ENCODE peak calls at places on chromosomes 5 and 9, in six cellular contexts. Q is K562, Y is left lung, K is dorsolateral prefrontal cortex, U is sigmoid colon, L is cardiac fibroblast. G is an unnamed sample.

GRCh38 chr9:105858877-105859276 is 164.5 kb downstream of the TMEM38B start:
- DNase-seq in Q (no peak), Y (no peak), K (no peak), U (no peak), L (no peak), G (no peak)

GRCh38 chr5:32163785-32164184 is 10.3 kb downstream of the GOLPH3 start:
- DNase-seq in Q (no peak), Y (no peak), K (no peak), U (no peak), L (no peak), G (no peak)

GRCh38 chr9:130946778-130947617 is 8.0 kb upstream of the FIBCD1 start:
- DNase-seq in Q (peak), Y (no peak), K (no peak), U (no peak), L (peak), G (peak)

GRCh38 chr5:37495668-37496067 is 116.5 kb downstream of the WDR70 start:
- DNase-seq in Q (no peak), Y (no peak), K (no peak), U (no peak), L (peak), G (peak)

GRCh38 chr9:93212409-93212808 is 28.5 kb downstream of the WNK2 start:
- DNase-seq in Q (no peak), Y (peak), K (no peak), U (no peak), L (no peak), G (no peak)

GRCh38 chr5:26872337-26872736 is 166.0 kb downstream of the CDH9 start:
- DNase-seq in Q (no peak), Y (no peak), K (no peak), U (no peak), L (no peak), G (no peak)

GRCh38 chr9:21684831-21685362 is 117.5 kb upstream of the MTAP start:
- DNase-seq in Q (no peak), Y (no peak), K (no peak), U (no peak), L (peak), G (peak)

GRCh38 chr9:33923079-33923478 is 106.1 kb downstream of the UBE2R2 start:
- DNase-seq in Q (no peak), Y (no peak), K (no peak), U (no peak), L (no peak), G (no peak)

GRCh38 chr9:16429671-16430070 is 440.8 kb downstream of the BNC2 start:
- DNase-seq in Q (no peak), Y (no peak), K (no peak), U (no peak), L (no peak), G (no peak)

GRCh38 chr9:79011461-79011860 is 560.3 kb upstream of the TLE4 start:
- DNase-seq in Q (no peak), Y (no peak), K (no peak), U (no peak), L (no peak), G (no peak)

GRCh38 chr9:79581794-79582193 is 10.0 kb downstream of the TLE4 start:
- DNase-seq in Q (peak), Y (no peak), K (no peak), U (no peak), L (peak), G (peak)

GRCh38 chr5:121144764-121145163 is 680.7 kb downstream of the PRR16 start:
- DNase-seq in Q (peak), Y (no peak), K (no peak), U (no peak), L (peak), G (peak)

GRCh38 chr9:133064241-133065069 is 2.7 kb downstream of the CEL start:
- DNase-seq in Q (no peak), Y (peak), K (no peak), U (no peak), L (no peak), G (no peak)

GRCh38 chr9:14353222-14354056 is 39.5 kb upstream of the NFIB start:
- DNase-seq in Q (peak), Y (peak), K (peak), U (peak), L (peak), G (peak)

GRCh38 chr5:38639377-38640011 is 83.0 kb upstream of the LIFR start:
- DNase-seq in Q (no peak), Y (no peak), K (no peak), U (no peak), L (no peak), G (no peak)

GRCh38 chr5:157761690-157762611 is 18.4 kb downstream of the LSM11 start:
- DNase-seq in Q (peak), Y (no peak), K (no peak), U (no peak), L (peak), G (peak)

GRCh38 chr9:75616052-75616451 is 274.4 kb upstream of the PCSK5 start:
- DNase-seq in Q (no peak), Y (no peak), K (no peak), U (no peak), L (no peak), G (no peak)

GRCh38 chr9:118271936-118272335 is 567.7 kb downstream of the TLR4 start:
- DNase-seq in Q (no peak), Y (no peak), K (no peak), U (no peak), L (no peak), G (peak)

GRCh38 chr9:626591-626990 is 214.9 kb upstream of the DMRT1 start:
- DNase-seq in Q (no peak), Y (no peak), K (no peak), U (no peak), L (no peak), G (no peak)

GRCh38 chr5:167049043-167049663 is 1242.3 kb upstream of the WWC1 start:
- DNase-seq in Q (peak), Y (no peak), K (no peak), U (no peak), L (peak), G (peak)

GRCh38 chr5:179967489-179967888 is 59.8 kb upstream of the TBC1D9B start:
- DNase-seq in Q (no peak), Y (no peak), K (no peak), U (no peak), L (no peak), G (no peak)

DNA sequence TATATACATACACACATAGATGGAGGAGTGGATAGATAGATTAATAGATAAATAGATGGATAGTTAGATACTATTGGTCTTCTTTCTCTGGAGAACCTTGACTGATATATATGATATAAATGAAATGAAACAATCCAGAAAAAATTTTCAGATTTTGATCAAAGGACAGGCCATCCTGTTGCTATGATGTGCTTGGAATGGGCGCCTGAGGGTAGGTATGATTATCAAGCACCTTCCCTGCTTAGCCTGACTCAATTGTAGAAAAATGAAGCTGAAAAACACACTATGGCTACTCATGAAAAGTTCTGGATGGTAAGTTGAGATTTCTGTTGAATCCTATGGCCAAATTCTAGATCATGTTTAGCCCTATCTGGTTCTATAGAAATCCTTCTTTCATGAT is 266.5 kb upstream of the KLF4 start:
- DNase-seq in Q (no peak), Y (no peak), K (no peak), U (no peak), L (no peak), G (no peak)
- H3K4me3 ChIP-seq in Q (no peak), Y (no peak), K (no peak), U (no peak), L (no peak), G (no peak)

DNA sequence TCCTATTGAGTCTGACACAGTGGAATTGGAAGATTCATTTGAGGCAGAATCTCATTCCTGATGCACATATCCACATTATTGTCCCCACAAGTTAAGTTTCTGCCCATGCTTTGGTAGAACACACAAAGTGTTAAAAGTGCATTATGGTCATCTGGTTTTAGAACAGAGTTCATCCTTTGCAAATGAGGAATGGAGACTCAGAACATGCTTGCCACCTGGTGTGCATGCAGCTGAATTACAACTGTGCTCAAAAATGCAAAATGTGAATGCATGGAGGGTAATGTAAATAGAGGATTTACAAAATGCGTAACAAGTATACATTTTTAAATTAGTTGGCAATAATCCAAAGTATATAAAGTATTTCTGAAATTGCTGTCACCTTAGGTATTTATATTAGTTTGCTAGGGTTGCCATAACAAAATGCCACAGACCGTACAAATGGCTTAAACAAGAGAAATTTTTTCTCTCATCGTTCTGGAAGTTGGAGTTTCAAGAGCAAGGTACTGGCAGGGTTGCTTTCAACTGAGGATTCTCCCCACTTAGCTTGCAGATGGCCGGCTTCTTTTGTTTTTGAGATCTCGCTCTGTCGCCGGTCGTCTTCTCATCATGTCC is 671.1 kb downstream of the TAF11L14 start:
- DNase-seq in Q (peak), Y (no peak), K (no peak), U (no peak), L (peak), G (peak)
- TF ChIP-seq CTCF in Q (peak), Y (peak), K (peak), U (no peak), L (peak), G (peak)

GRCh38 chr9:89808801-89809200 is 204.0 kb downstream of the GADD45G start:
- DNase-seq in Q (no peak), Y (no peak), K (no peak), U (no peak), L (no peak), G (no peak)
- H3K4me3 ChIP-seq in Q (no peak), Y (no peak), K (no peak), U (no peak), L (no peak), G (no peak)

GRCh38 chr9:86275962-86276361 is 6.4 kb downstream of the ISCA1 start:
- DNase-seq in Q (no peak), Y (no peak), K (no peak), U (no peak), L (no peak), G (peak)
- TF ChIP-seq CTCF in Q (peak), Y (no peak), K (peak), U (no peak), L (peak), G (peak)

GRCh38 chr9:72937545-72937944 is 15.3 kb downstream of the ALDH1A1 start:
- DNase-seq in Q (no peak), Y (no peak), K (no peak), U (no peak), L (no peak), G (no peak)

GRCh38 chr9:72936679-72937078 is 16.2 kb downstream of the ALDH1A1 start:
- DNase-seq in Q (no peak), Y (no peak), K (no peak), U (no peak), L (no peak), G (no peak)

GRCh38 chr9:72935595-72935994 is 17.3 kb downstream of the ALDH1A1 start:
- DNase-seq in Q (no peak), Y (no peak), K (no peak), U (no peak), L (no peak), G (no peak)

GRCh38 chr9:72933730-72934665 is 18.9 kb downstream of the ALDH1A1 start:
- DNase-seq in Q (no peak), Y (no peak), K (no peak), U (no peak), L (no peak), G (no peak)

DNA sequence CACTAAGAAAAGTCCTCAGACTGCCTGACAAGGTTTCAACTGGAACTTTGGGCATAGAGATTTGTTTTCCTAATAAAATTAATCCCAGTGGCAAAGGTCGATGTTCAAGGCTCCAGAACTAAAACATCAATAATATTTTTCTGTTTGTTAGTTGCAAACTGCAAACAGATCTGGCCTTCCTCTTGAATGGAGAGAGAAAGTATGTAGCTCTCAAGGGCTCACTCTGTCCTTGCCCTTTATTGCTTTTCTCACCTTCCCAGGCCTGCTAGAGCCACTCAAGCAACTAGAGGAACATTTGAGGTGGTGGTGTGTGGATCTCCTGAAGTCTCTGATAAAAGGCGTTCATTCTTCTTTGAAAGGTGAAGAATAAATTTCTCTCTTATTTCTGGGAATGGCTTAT is 16.6 kb downstream of the ALDH1A1 start:
- DNase-seq in Q (no peak), Y (no peak), K (no peak), U (no peak), L (no peak), G (no peak)
- H3K4me3 ChIP-seq in Q (no peak), Y (no peak), K (no peak), U (no peak), L (no peak), G (no peak)

DNA sequence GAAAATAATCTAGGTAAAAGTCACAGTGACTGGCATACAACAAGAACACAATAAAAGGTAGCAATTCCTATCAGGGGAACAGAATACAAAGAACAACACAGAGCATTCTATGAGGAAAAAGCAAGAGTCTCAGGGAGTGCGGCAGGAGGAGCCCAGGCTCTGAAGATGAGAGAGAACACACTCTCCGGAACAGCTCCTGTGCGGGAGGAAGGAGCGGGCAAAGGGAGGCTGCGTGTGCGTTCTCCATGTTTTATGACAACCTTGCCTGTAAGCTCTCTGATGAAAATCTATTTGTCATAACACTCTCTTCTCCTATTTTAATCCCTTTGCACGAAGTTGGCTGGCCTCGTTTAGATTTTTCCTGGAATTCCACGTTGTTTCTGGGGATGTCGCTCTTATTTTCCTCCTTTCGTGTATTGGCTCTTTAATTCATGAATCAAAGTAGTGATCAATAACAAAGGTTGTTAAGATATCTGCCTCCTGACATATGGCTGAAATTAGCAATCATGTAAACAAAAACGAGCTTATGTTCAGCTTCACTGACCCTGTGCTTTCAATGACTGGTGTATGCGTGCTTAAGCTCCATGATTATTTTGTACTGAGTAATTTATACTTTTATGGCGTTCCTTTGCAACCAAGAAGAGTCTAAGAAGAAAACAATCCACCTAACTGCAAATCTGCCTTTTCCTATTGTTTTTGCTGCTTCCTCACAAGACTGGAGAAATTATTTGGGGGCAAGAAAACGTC is 109.5 kb downstream of the MYO10 start:
- DNase-seq in Q (no peak), Y (no peak), K (no peak), U (no peak), L (no peak), G (no peak)
- TF ChIP-seq CTCF in Q (no peak), Y (no peak), K (no peak), U (no peak), L (no peak), G (no peak)

GRCh38 chr5:175129619-175130018 is 314.4 kb downstream of the DRD1 start:
- DNase-seq in Q (peak), Y (no peak), K (no peak), U (no peak), L (no peak), G (no peak)

GRCh38 chr5:175131432-175131831 is 312.6 kb downstream of the DRD1 start:
- DNase-seq in Q (no peak), Y (no peak), K (no peak), U (no peak), L (no peak), G (no peak)

GRCh38 chr5:175129121-175129520 is 314.9 kb downstream of the DRD1 start:
- DNase-seq in Q (peak), Y (no peak), K (no peak), U (no peak), L (no peak), G (no peak)

DNA sequence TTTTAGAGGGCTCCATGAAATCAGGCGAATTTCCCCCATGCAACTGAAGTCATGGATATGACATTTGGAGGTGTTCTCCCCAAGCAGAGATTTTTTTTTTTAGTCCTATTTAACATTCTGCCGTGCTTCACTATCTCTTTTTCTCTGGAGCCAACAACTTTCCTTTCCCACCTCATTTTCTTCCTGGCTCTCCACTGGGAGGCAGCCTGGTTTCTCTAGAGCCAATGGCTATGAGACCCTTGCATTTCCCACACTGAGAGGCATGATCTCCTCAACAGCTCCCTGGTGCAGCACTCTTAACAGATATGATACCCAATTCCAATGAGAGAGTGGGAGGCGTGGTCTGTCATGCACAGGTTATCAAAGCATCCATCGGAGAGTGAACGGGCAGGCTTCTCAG is 310.8 kb downstream of the DRD1 start:
- DNase-seq in Q (no peak), Y (no peak), K (no peak), U (no peak), L (no peak), G (no peak)
- H3K4me3 ChIP-seq in Q (no peak), Y (no peak), K (no peak), U (no peak), L (no peak), G (no peak)

DNA sequence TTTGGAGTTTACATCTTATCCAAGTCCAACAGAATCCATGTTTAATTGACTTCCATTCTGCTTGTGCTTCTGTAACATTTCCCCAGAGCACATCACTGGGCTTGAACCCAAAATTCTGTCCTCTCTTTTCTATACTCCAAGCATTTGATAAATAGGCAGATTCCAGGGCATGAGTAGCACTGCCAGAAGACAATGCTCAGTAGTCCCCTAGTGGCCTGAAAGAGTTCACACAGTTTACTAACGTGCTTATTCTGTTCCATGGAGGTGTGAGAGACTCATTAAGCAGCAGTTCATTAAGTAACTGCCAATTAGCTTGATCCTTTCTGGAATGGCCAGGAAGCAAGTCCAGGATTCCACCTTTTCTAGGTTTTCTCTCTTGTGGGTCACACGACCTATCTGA is 9.4 kb upstream of the GABRA6 start:
- DNase-seq in Q (no peak), Y (no peak), K (no peak), U (no peak), L (no peak), G (peak)
- TF ChIP-seq CTCF in Q (no peak), Y (peak), K (peak), U (no peak), L (peak), G (peak)

GRCh38 chr9:124284940-124285441 is 27.2 kb downstream of the NEK6 start:
- DNase-seq in Q (no peak), Y (no peak), K (no peak), U (peak), L (peak), G (no peak)
- H3K4me3 ChIP-seq in Q (no peak), Y (no peak), K (peak), U (no peak), L (no peak), G (no peak)

DNA sequence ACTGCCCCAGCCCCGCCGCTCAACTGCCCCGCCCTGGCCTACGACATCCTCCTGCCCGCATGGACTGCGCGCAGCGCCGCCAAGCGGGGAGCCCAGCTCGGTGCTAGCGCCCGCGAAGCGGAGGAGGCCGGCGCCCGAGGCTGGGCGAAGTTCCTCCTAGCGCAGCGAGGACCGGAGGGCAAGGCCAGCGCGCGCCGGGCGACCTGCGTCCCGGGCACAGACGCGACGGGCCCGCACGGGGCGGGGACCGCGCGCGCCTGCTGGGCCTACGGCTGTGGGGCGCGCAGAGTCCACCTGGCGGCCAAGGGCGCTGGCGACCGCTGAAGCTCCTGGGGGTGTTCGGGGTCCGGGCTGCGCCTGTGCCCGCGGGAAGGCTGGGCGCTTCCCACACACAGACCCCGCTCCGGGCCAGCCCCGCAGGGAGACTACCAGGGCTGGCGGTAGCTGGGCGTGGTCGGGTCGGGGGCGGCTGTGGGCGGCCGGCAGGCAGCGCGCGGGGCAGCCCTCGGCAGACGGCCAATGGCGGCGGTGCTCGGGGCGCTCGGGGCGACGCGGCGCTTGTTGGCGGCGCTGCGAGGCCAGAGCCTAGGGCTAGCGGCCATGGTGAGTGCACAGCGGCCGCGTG is at the start of gene PCBD2:
- DNase-seq in Q (peak), Y (peak), K (peak), U (peak), L (peak), G (peak)
- TF ChIP-seq CTCF in Q (peak), Y (peak), K (peak), U (peak), L (peak), G (peak)

G was measured in epithelial cell of esophagus.